ENCODE peak calls at places on chromosomes 6 and 20, in nine cellular contexts. B, E, D, F, N, Y, W, T and V are unnamed samples.

GRCh38 chr20:663315-664090 is 10.5 kb upstream of the SRXN1 start:
- DNase-seq in E (no peak), Y (no peak), D (no peak), B (no peak), W (peak), F (no peak), N (no peak), T (no peak), V (no peak)

GRCh38 chr20:22974354-22974753 is 60.8 kb upstream of the SSTR4 start:
- DNase-seq in D (no peak), T (no peak), F (no peak), Y (no peak), W (peak), B (no peak), E (no peak), N (peak), V (no peak)

GRCh38 chr6:83057705-83058321 is 7.8 kb downstream of the UBE3D start:
- DNase-seq in D (peak), T (peak), E (peak), B (no peak), Y (no peak), W (peak), F (peak), N (peak), V (peak)

GRCh38 chr6:37210313-37210898 is 40.5 kb downstream of the PIM1 start:
- DNase-seq in E (peak), W (peak), T (peak), D (peak), N (peak), F (peak), B (peak), Y (peak), V (peak)

GRCh38 chr6:138987643-138988468 is at the start of gene REPS1:
- DNase-seq in E (peak), D (peak), F (peak), B (peak), W (peak), T (peak), Y (peak), N (peak), V (peak)

GRCh38 chr6:22447862-22448261 is 121.5 kb upstream of the HDGFL1 start:
- DNase-seq in D (no peak), F (no peak), B (no peak), Y (no peak), N (no peak), E (no peak), T (no peak), W (no peak), V (no peak)

GRCh38 chr6:17923401-17923863 is 64.0 kb downstream of the KIF13A start:
- DNase-seq in E (no peak), W (no peak), D (no peak), T (no peak), Y (no peak), N (no peak), F (no peak), B (no peak), V (no peak)

GRCh38 chr6:108732101-108732870 is 115.9 kb upstream of the ARMC2 start:
- DNase-seq in W (no peak), E (no peak), B (no peak), N (peak), T (no peak), F (no peak), D (no peak), Y (no peak), V (peak)

GRCh38 chr6:110608151-110608550 is 131.7 kb upstream of the SLC22A16 start:
- DNase-seq in D (no peak), F (no peak), Y (no peak), B (no peak), T (no peak), N (no peak), E (no peak), W (no peak), V (no peak)

GRCh38 chr6:38510205-38510604 is 129.5 kb downstream of the BTBD9 start:
- DNase-seq in E (no peak), T (no peak), Y (no peak), N (peak), D (no peak), W (no peak), B (no peak), F (no peak), V (no peak)

GRCh38 chr6:1108198-1108597 is 203.7 kb upstream of the FOXQ1 start:
- DNase-seq in W (no peak), E (no peak), F (no peak), T (no peak), N (no peak), Y (no peak), B (no peak), D (no peak), V (no peak)

GRCh38 chr6:125872259-125872921 is 81.6 kb downstream of the NCOA7 start:
- DNase-seq in F (peak), D (no peak), W (no peak), E (no peak), N (no peak), T (no peak), B (no peak), Y (no peak), V (no peak)

GRCh38 chr20:10521068-10521834 is 86.1 kb downstream of the SLX4IP start:
- DNase-seq in T (no peak), W (no peak), Y (no peak), B (no peak), D (peak), N (peak), F (peak), E (no peak), V (peak)

GRCh38 chr6:134166529-134167221 is 114.3 kb upstream of the SLC2A12 start:
- DNase-seq in Y (no peak), F (no peak), T (no peak), W (no peak), D (no peak), B (no peak), E (no peak), N (peak), V (no peak)